ENCODE peak calls at places on chromosomes 1 and 21, in seven cellular contexts. One of them, this sample, is unnamed.

GRCh38 chr1:68938051-68938450 is 441.2 kb upstream of the DEPDC1 start:
- DNase-seq in hepatocyte: no peak
- DNase-seq in heart right ventricle: no peak
- DNase-seq in tibial artery: no peak
- DNase-seq in breast epithelium: no peak
- DNase-seq in naive thymus-derived CD4-positive, alpha-beta T cell: no peak
- DNase-seq in left ventricle myocardium inferior: no peak
- DNase-seq in this sample: no peak

GRCh38 chr21:41500354-41500753 is 7.6 kb downstream of the TMPRSS2 start:
- DNase-seq in hepatocyte: no peak
- DNase-seq in heart right ventricle: no peak
- DNase-seq in tibial artery: no peak
- DNase-seq in breast epithelium: no peak
- DNase-seq in naive thymus-derived CD4-positive, alpha-beta T cell: no peak
- DNase-seq in left ventricle myocardium inferior: no peak
- DNase-seq in this sample: no peak

GRCh38 chr1:3019516-3020051 is 1.7 kb upstream of the ACTRT2 start:
- DNase-seq in hepatocyte: no peak
- DNase-seq in heart right ventricle: no peak
- DNase-seq in tibial artery: peak; percentile 12
- DNase-seq in breast epithelium: peak; percentile 42
- DNase-seq in naive thymus-derived CD4-positive, alpha-beta T cell: no peak
- DNase-seq in left ventricle myocardium inferior: peak; percentile 8
- DNase-seq in this sample: no peak

GRCh38 chr1:162882248-162882666 is 21.3 kb upstream of the CCDC190 start:
- DNase-seq in hepatocyte: no peak
- DNase-seq in heart right ventricle: no peak
- DNase-seq in tibial artery: no peak
- DNase-seq in breast epithelium: no peak
- DNase-seq in naive thymus-derived CD4-positive, alpha-beta T cell: no peak
- DNase-seq in left ventricle myocardium inferior: no peak
- DNase-seq in this sample: no peak

GRCh38 chr1:221397141-221397540 is 344.7 kb downstream of the DUSP10 start:
- DNase-seq in hepatocyte: no peak
- DNase-seq in heart right ventricle: no peak
- DNase-seq in tibial artery: no peak
- DNase-seq in breast epithelium: no peak
- DNase-seq in naive thymus-derived CD4-positive, alpha-beta T cell: no peak
- DNase-seq in left ventricle myocardium inferior: no peak
- DNase-seq in this sample: no peak

GRCh38 chr1:27575861-27576331 is 28.0 kb downstream of the AHDC1 start:
- DNase-seq in hepatocyte: peak; percentile 85
- DNase-seq in heart right ventricle: peak; percentile 82
- DNase-seq in tibial artery: peak; percentile 68
- DNase-seq in breast epithelium: no peak
- DNase-seq in naive thymus-derived CD4-positive, alpha-beta T cell: no peak
- DNase-seq in left ventricle myocardium inferior: peak; percentile 85
- DNase-seq in this sample: no peak

GRCh38 chr1:228059536-228060457 is 22.7 kb upstream of the ARF1 start:
- DNase-seq in hepatocyte: peak; percentile 88
- DNase-seq in heart right ventricle: no peak
- DNase-seq in tibial artery: no peak
- DNase-seq in breast epithelium: peak; percentile 86
- DNase-seq in naive thymus-derived CD4-positive, alpha-beta T cell: no peak
- DNase-seq in left ventricle myocardium inferior: no peak
- DNase-seq in this sample: peak; percentile 79

GRCh38 chr1:203931953-203932352 is 70.6 kb downstream of the SNRPE start:
- DNase-seq in hepatocyte: no peak
- DNase-seq in heart right ventricle: no peak
- DNase-seq in tibial artery: no peak
- DNase-seq in breast epithelium: peak; percentile 68
- DNase-seq in naive thymus-derived CD4-positive, alpha-beta T cell: no peak
- DNase-seq in left ventricle myocardium inferior: no peak
- DNase-seq in this sample: no peak

GRCh38 chr1:36751525-36751924 is 268.8 kb upstream of the CSF3R start:
- DNase-seq in hepatocyte: no peak
- DNase-seq in heart right ventricle: no peak
- DNase-seq in tibial artery: no peak
- DNase-seq in breast epithelium: no peak
- DNase-seq in naive thymus-derived CD4-positive, alpha-beta T cell: no peak
- DNase-seq in left ventricle myocardium inferior: no peak
- DNase-seq in this sample: no peak

GRCh38 chr1:215376544-215377264 is 190.4 kb upstream of the KCTD3 start:
- DNase-seq in hepatocyte: no peak
- DNase-seq in heart right ventricle: no peak
- DNase-seq in tibial artery: no peak
- DNase-seq in breast epithelium: no peak
- DNase-seq in naive thymus-derived CD4-positive, alpha-beta T cell: no peak
- DNase-seq in left ventricle myocardium inferior: no peak
- DNase-seq in this sample: no peak

GRCh38 chr1:215377736-215378135 is 189.4 kb upstream of the KCTD3 start:
- DNase-seq in hepatocyte: no peak
- DNase-seq in heart right ventricle: no peak
- DNase-seq in tibial artery: no peak
- DNase-seq in breast epithelium: no peak
- DNase-seq in naive thymus-derived CD4-positive, alpha-beta T cell: no peak
- DNase-seq in left ventricle myocardium inferior: no peak
- DNase-seq in this sample: no peak

GRCh38 chr1:215380566-215380965 is 186.5 kb upstream of the KCTD3 start:
- DNase-seq in hepatocyte: no peak
- DNase-seq in heart right ventricle: no peak
- DNase-seq in tibial artery: no peak
- DNase-seq in breast epithelium: no peak
- DNase-seq in naive thymus-derived CD4-positive, alpha-beta T cell: no peak
- DNase-seq in left ventricle myocardium inferior: no peak
- DNase-seq in this sample: no peak

GRCh38 chr1:215375386-215375785 is 191.7 kb upstream of the KCTD3 start:
- DNase-seq in hepatocyte: no peak
- DNase-seq in heart right ventricle: no peak
- DNase-seq in tibial artery: no peak
- DNase-seq in breast epithelium: no peak
- DNase-seq in naive thymus-derived CD4-positive, alpha-beta T cell: no peak
- DNase-seq in left ventricle myocardium inferior: no peak
- DNase-seq in this sample: no peak
- H3K27me3 ChIP-seq in hepatocyte: no peaks in the 10 kb centered on the region
- H3K27me3 ChIP-seq in heart right ventricle: no peaks in the 10 kb centered on the region
- H3K27me3 ChIP-seq in tibial artery: no peaks in the 10 kb centered on the region
- H3K27me3 ChIP-seq in breast epithelium: no peaks in the 10 kb centered on the region
- H3K27me3 ChIP-seq in naive thymus-derived CD4-positive, alpha-beta T cell: no peaks in the 10 kb centered on the region
- H3K27me3 ChIP-seq in left ventricle myocardium inferior: no peaks in the 10 kb centered on the region
- H3K27me3 ChIP-seq in this sample: no peaks in the 10 kb centered on the region

GRCh38 chr1:12461764-12462163 is 156.2 kb downstream of the DHRS3 start:
- DNase-seq in hepatocyte: no peak
- DNase-seq in heart right ventricle: no peak
- DNase-seq in tibial artery: no peak
- DNase-seq in breast epithelium: no peak
- DNase-seq in naive thymus-derived CD4-positive, alpha-beta T cell: no peak
- DNase-seq in left ventricle myocardium inferior: no peak
- DNase-seq in this sample: no peak
- H3K4me3 ChIP-seq in hepatocyte: no peak overlapping the region
- H3K4me3 ChIP-seq in heart right ventricle: no peak overlapping the region
- H3K4me3 ChIP-seq in tibial artery: no peak overlapping the region
- H3K4me3 ChIP-seq in breast epithelium: no peak overlapping the region
- H3K4me3 ChIP-seq in naive thymus-derived CD4-positive, alpha-beta T cell: no peak overlapping the region
- H3K4me3 ChIP-seq in left ventricle myocardium inferior: peak overlapping the region; percentile 10
- H3K4me3 ChIP-seq in this sample: no peak overlapping the region

GRCh38 chr1:90726716-90727480 is 9.8 kb upstream of the BARHL2 start:
- DNase-seq in hepatocyte: no peak
- DNase-seq in heart right ventricle: no peak
- DNase-seq in tibial artery: no peak
- DNase-seq in breast epithelium: no peak
- DNase-seq in naive thymus-derived CD4-positive, alpha-beta T cell: no peak
- DNase-seq in left ventricle myocardium inferior: no peak
- DNase-seq in this sample: no peak
- H3K27me3 ChIP-seq in hepatocyte: peaks cover 100% of the 10 kb centered on the region
- H3K27me3 ChIP-seq in heart right ventricle: peaks cover 100% of the 10 kb centered on the region
- H3K27me3 ChIP-seq in tibial artery: peaks cover 98% of the 10 kb centered on the region
- H3K27me3 ChIP-seq in breast epithelium: peaks cover 100% of the 10 kb centered on the region
- H3K27me3 ChIP-seq in naive thymus-derived CD4-positive, alpha-beta T cell: peaks cover 43% of the 10 kb centered on the region
- H3K27me3 ChIP-seq in left ventricle myocardium inferior: peaks cover 100% of the 10 kb centered on the region
- H3K27me3 ChIP-seq in this sample: peaks cover 1% of the 10 kb centered on the region

DNA sequence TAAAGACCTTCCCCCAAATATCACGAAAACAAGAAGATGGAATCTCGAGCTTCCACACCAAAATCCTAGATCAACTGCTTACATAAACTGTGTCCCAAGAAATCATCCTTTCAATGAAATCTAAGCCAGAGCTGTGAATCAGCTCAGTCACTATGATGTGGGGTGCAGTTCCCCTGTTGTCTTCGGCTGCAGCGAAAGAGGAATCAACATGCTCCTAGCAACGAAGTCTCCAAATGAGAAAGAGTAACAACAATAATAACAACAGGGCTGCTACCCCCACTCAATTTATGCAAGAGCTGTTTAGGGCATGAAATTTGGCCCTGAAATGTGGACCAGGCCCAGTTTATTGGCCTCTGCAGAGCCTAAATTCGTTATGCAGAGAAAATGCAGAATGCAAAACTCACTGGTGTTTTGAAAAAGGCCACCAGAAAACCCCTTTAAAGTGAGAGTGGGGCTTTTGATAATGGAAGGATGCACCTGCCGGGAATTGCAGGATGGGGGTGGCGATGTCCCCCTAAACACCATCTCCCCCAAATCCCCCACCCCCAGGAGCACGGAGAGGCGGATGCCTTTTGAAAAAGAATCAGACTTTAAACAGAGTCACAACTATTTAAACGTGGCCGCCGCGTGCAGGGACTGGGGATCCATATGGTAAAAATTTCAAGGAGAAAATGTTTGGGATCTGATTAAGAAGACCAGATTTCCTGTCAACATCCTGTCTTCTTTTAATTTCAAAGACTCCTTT is 2.0 kb downstream of the RUNX3 start:
- DNase-seq in hepatocyte: no peak
- DNase-seq in heart right ventricle: no peak
- DNase-seq in tibial artery: no peak
- DNase-seq in breast epithelium: no peak
- DNase-seq in naive thymus-derived CD4-positive, alpha-beta T cell: no peak
- DNase-seq in left ventricle myocardium inferior: no peak
- DNase-seq in this sample: no peak
- H3K4me3 ChIP-seq in hepatocyte: no peak overlapping the region
- H3K4me3 ChIP-seq in heart right ventricle: peak overlapping the region; percentile 35
- H3K4me3 ChIP-seq in tibial artery: no peak overlapping the region
- H3K4me3 ChIP-seq in breast epithelium: peak overlapping the region; percentile 62
- H3K4me3 ChIP-seq in naive thymus-derived CD4-positive, alpha-beta T cell: peak overlapping the region; percentile 91
- H3K4me3 ChIP-seq in left ventricle myocardium inferior: peak overlapping the region; percentile 52
- H3K4me3 ChIP-seq in this sample: peak overlapping the region; percentile 79

GRCh38 chr1:20555025-20555757 is 2.8 kb downstream of the FAM43B start:
- DNase-seq in hepatocyte: no peak
- DNase-seq in heart right ventricle: peak; percentile 50
- DNase-seq in tibial artery: no peak
- DNase-seq in breast epithelium: no peak
- DNase-seq in naive thymus-derived CD4-positive, alpha-beta T cell: no peak
- DNase-seq in left ventricle myocardium inferior: no peak
- DNase-seq in this sample: no peak

GRCh38 chr1:20551945-20552727 is at the start of gene FAM43B:
- DNase-seq in hepatocyte: peak; percentile 80
- DNase-seq in heart right ventricle: peak; percentile 84
- DNase-seq in tibial artery: peak; percentile 68
- DNase-seq in breast epithelium: no peak
- DNase-seq in naive thymus-derived CD4-positive, alpha-beta T cell: no peak
- DNase-seq in left ventricle myocardium inferior: peak; percentile 87
- DNase-seq in this sample: no peak

GRCh38 chr1:20552728-20553571 is 577 bp downstream of the FAM43B start:
- DNase-seq in hepatocyte: peak; percentile 16
- DNase-seq in heart right ventricle: no peak
- DNase-seq in tibial artery: no peak
- DNase-seq in breast epithelium: no peak
- DNase-seq in naive thymus-derived CD4-positive, alpha-beta T cell: no peak
- DNase-seq in left ventricle myocardium inferior: no peak
- DNase-seq in this sample: peak; percentile 34

GRCh38 chr1:20546637-20547036 is 5.7 kb upstream of the FAM43B start:
- DNase-seq in hepatocyte: no peak
- DNase-seq in heart right ventricle: no peak
- DNase-seq in tibial artery: no peak
- DNase-seq in breast epithelium: no peak
- DNase-seq in naive thymus-derived CD4-positive, alpha-beta T cell: no peak
- DNase-seq in left ventricle myocardium inferior: no peak
- DNase-seq in this sample: no peak

GRCh38 chr1:20551161-20551560 is 1.2 kb upstream of the FAM43B start:
- DNase-seq in hepatocyte: no peak
- DNase-seq in heart right ventricle: peak; percentile 23
- DNase-seq in tibial artery: no peak
- DNase-seq in breast epithelium: no peak
- DNase-seq in naive thymus-derived CD4-positive, alpha-beta T cell: no peak
- DNase-seq in left ventricle myocardium inferior: no peak
- DNase-seq in this sample: no peak
- H3K27me3 ChIP-seq in hepatocyte: peaks cover 62% of the 10 kb centered on the region
- H3K27me3 ChIP-seq in heart right ventricle: peaks cover 93% of the 10 kb centered on the region
- H3K27me3 ChIP-seq in tibial artery: peaks cover 59% of the 10 kb centered on the region
- H3K27me3 ChIP-seq in breast epithelium: peaks cover 35% of the 10 kb centered on the region
- H3K27me3 ChIP-seq in naive thymus-derived CD4-positive, alpha-beta T cell: no peaks in the 10 kb centered on the region
- H3K27me3 ChIP-seq in left ventricle myocardium inferior: peaks cover 88% of the 10 kb centered on the region
- H3K27me3 ChIP-seq in this sample: no peaks in the 10 kb centered on the region

GRCh38 chr1:236345728-236346127 is 48.4 kb upstream of the EDARADD start:
- DNase-seq in hepatocyte: no peak
- DNase-seq in heart right ventricle: no peak
- DNase-seq in tibial artery: no peak
- DNase-seq in breast epithelium: no peak
- DNase-seq in naive thymus-derived CD4-positive, alpha-beta T cell: no peak
- DNase-seq in left ventricle myocardium inferior: no peak
- DNase-seq in this sample: no peak

GRCh38 chr1:236348071-236348470 is 46.0 kb upstream of the EDARADD start:
- DNase-seq in hepatocyte: no peak
- DNase-seq in heart right ventricle: no peak
- DNase-seq in tibial artery: no peak
- DNase-seq in breast epithelium: no peak
- DNase-seq in naive thymus-derived CD4-positive, alpha-beta T cell: no peak
- DNase-seq in left ventricle myocardium inferior: no peak
- DNase-seq in this sample: no peak

GRCh38 chr1:236341298-236341697 is 52.8 kb upstream of the EDARADD start:
- DNase-seq in hepatocyte: no peak
- DNase-seq in heart right ventricle: no peak
- DNase-seq in tibial artery: no peak
- DNase-seq in breast epithelium: no peak
- DNase-seq in naive thymus-derived CD4-positive, alpha-beta T cell: no peak
- DNase-seq in left ventricle myocardium inferior: no peak
- DNase-seq in this sample: no peak

GRCh38 chr1:236342403-236343245 is 51.5 kb upstream of the EDARADD start:
- DNase-seq in hepatocyte: no peak
- DNase-seq in heart right ventricle: no peak
- DNase-seq in tibial artery: no peak
- DNase-seq in breast epithelium: no peak
- DNase-seq in naive thymus-derived CD4-positive, alpha-beta T cell: no peak
- DNase-seq in left ventricle myocardium inferior: no peak
- DNase-seq in this sample: no peak

DNA sequence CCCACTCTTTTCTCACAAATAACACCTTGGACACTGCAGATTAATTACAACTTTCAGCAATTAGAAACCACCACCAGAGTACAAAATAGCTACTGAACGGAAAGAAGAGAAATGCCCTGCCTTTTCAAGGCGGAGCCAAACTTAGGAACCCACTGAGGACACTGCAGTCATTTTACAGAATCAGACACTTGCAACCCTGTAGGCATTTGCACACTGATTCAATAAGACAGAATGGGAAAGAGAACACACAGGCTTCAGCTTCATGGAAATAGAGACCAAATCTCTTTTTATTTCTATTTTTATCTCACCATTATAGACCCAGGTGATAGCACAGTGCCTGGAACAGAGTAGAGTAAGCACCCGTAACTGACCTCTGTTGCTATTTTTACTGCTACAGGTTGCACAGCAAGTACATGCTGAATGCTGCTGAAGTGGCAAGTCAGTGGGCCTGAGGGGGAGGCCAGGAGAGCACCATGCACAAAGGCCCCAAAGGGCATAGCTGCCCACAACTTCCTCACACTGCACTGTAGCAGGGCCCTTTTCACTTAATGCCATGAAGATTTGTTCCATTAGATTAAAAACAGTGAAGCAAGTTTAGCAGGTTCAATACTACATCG is 50.7 kb upstream of the EDARADD start:
- DNase-seq in hepatocyte: no peak
- DNase-seq in heart right ventricle: no peak
- DNase-seq in tibial artery: no peak
- DNase-seq in breast epithelium: no peak
- DNase-seq in naive thymus-derived CD4-positive, alpha-beta T cell: no peak
- DNase-seq in left ventricle myocardium inferior: no peak
- DNase-seq in this sample: no peak
- H3K4me3 ChIP-seq in hepatocyte: no peak overlapping the region
- H3K4me3 ChIP-seq in heart right ventricle: no peak overlapping the region
- H3K4me3 ChIP-seq in tibial artery: no peak overlapping the region
- H3K4me3 ChIP-seq in breast epithelium: no peak overlapping the region
- H3K4me3 ChIP-seq in naive thymus-derived CD4-positive, alpha-beta T cell: no peak overlapping the region
- H3K4me3 ChIP-seq in left ventricle myocardium inferior: no peak overlapping the region
- H3K4me3 ChIP-seq in this sample: no peak overlapping the region

This sample was measured in GM06990.